ENCODE peak calls at places on chromosome 15, in nine cellular contexts. F, H, S, U, G, R, O, B and Y are unnamed samples.

GRCh38 chr15:60384526-60385127 is 13.2 kb downstream of the ANXA2 start:
- DNase-seq in B (no peak), H (no peak), O (no peak), G (no peak), R (no peak), F (no peak), S (no peak), U (no peak), Y (no peak)

GRCh38 chr15:92226020-92226612 is 167.6 kb upstream of the ST8SIA2 start:
- DNase-seq in R (peak; percentile 2), F (peak; percentile 6), S (no peak), B (no peak), U (peak; percentile 18), G (no peak), O (no peak), H (peak; percentile 1), Y (peak; percentile 43)

GRCh38 chr15:32861741-32862140 is 143.9 kb downstream of the GREM1 start:
- DNase-seq in H (peak; percentile 70), U (peak; percentile 73), F (no peak), B (no peak), S (no peak), R (peak; percentile 61), O (peak; percentile 34), G (peak; percentile 73), Y (peak; percentile 97)

GRCh38 chr15:74262635-74263034 is 26.5 kb downstream of the CCDC33 start:
- DNase-seq in R (no peak), F (no peak), O (no peak), H (no peak), U (no peak), S (no peak), B (peak; percentile 8), G (no peak), Y (no peak)

GRCh38 chr15:94856267-94856854 is 625.0 kb downstream of the MCTP2 start:
- DNase-seq in O (no peak), U (no peak), F (no peak), H (no peak), G (no peak), S (no peak), B (no peak), R (no peak), Y (no peak)

GRCh38 chr15:27486036-27486435 is 515.1 kb downstream of the GABRG3 start:
- DNase-seq in O (no peak), G (no peak), R (no peak), U (no peak), B (no peak), F (no peak), H (no peak), S (no peak), Y (no peak)

GRCh38 chr15:40460404-40460803 is 10.4 kb upstream of the CHST14 start:
- DNase-seq in H (no peak), U (no peak), R (no peak), F (no peak), B (no peak), O (no peak), G (no peak), S (no peak), Y (no peak)

GRCh38 chr15:56972426-56972825 is 54.0 kb downstream of the TCF12 start:
- DNase-seq in U (no peak), F (no peak), S (no peak), B (no peak), R (no peak), H (no peak), O (no peak), G (no peak), Y (no peak)

GRCh38 chr15:51681303-51681963 is at the start of gene SCG3:
- DNase-seq in O (peak; percentile 91), F (peak; percentile 70), G (peak; percentile 65), R (peak; percentile 81), H (peak; percentile 72), B (peak; percentile 63), U (peak; percentile 57), S (no peak), Y (peak; percentile 37)

GRCh38 chr15:48389701-48390143 is 58.5 kb downstream of the DUT start:
- DNase-seq in G (peak; percentile 68), H (peak; percentile 73), F (no peak), O (no peak), U (peak; percentile 88), B (peak; percentile 29), S (no peak), R (peak; percentile 60), Y (peak; percentile 86)

GRCh38 chr15:34217587-34218225 is 7.1 kb upstream of the EMC4 start:
- DNase-seq in H (peak; percentile 51), F (no peak), R (no peak), S (no peak), B (no peak), O (no peak), G (peak; percentile 31), U (peak; percentile 26), Y (peak; percentile 51)

GRCh38 chr15:33126559-33127290 is 67.8 kb downstream of the FMN1 start:
- DNase-seq in B (peak; percentile 97), O (peak; percentile 71), R (peak; percentile 96), H (peak; percentile 95), U (peak; percentile 97), F (peak; percentile 71), S (peak; percentile 95), G (peak; percentile 98), Y (peak; percentile 96)

DNA sequence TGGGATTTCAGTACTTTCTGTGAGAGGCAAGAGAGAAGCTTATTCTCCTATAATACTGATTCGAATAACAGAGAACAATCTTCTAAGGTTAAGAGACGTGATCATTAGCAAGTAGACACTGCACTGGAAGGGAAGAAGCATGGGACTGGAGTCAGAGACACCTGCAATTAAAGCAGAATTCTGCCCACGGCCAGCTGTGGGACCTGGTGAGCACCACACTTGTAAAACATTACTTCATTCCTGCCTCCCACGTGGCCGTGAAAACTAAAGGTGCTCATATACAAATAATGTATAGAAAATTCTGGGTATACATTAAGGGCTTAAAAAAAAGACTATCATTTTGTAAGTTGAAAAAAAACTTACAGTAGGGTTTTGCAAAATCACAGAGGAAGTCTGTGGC is 2.0 kb downstream of the TM2D3 start:
- DNase-seq in O (no peak), U (no peak), S (no peak), R (no peak), F (no peak), B (no peak), H (no peak), G (no peak), Y (no peak)
- H3K4me3 ChIP-seq in O (no peak overlapping the region), U (peak overlapping the region; percentile 93), S (no peak overlapping the region), R (no peak overlapping the region), F (no peak overlapping the region), B (no peak overlapping the region), H (no peak overlapping the region), G (no peak overlapping the region), Y (no peak overlapping the region)

GRCh38 chr15:63188937-63189871 is at the start of gene RAB8B:
- DNase-seq in B (peak; percentile 94), G (peak; percentile 94), U (peak; percentile 94), R (peak; percentile 98), O (peak; percentile 99), S (peak; percentile 90), F (peak; percentile 99), H (peak; percentile 96), Y (peak; percentile 95)
- TF ChIP-seq CTCF in B (no peak), G (no peak), U (no peak), R (no peak), O (no peak), S (no peak), F (no peak), H (no peak), Y (peak; percentile 30)

GRCh38 chr15:42919794-42920280 is 741 bp downstream of the TTBK2 start:
- DNase-seq in R (peak; percentile 38), U (peak; percentile 39), H (peak; percentile 50), G (peak; percentile 25), S (no peak), B (peak; percentile 66), O (peak; percentile 20), F (peak; percentile 24), Y (peak; percentile 42)

GRCh38 chr15:42920281-42921048 is at the start of gene TTBK2:
- DNase-seq in B (peak; percentile 99), G (peak; percentile 99), R (peak; percentile 99), S (peak; percentile 98), F (peak; percentile 97), O (peak; percentile 98), U (peak; percentile 99), H (peak; percentile 99), Y (peak; percentile 99)

GRCh38 chr15:42921049-42921731 is 612 bp upstream of the TTBK2 start:
- DNase-seq in H (peak; percentile 33), G (peak; percentile 8), S (no peak), B (peak; percentile 45), R (peak; percentile 44), F (peak; percentile 26), U (peak; percentile 25), O (peak; percentile 23), Y (peak; percentile 17)

GRCh38 chr15:42918047-42918446 is 2.5 kb downstream of the TTBK2 start:
- DNase-seq in R (no peak), G (no peak), O (no peak), S (no peak), U (no peak), F (no peak), B (no peak), H (no peak), Y (no peak)

DNA sequence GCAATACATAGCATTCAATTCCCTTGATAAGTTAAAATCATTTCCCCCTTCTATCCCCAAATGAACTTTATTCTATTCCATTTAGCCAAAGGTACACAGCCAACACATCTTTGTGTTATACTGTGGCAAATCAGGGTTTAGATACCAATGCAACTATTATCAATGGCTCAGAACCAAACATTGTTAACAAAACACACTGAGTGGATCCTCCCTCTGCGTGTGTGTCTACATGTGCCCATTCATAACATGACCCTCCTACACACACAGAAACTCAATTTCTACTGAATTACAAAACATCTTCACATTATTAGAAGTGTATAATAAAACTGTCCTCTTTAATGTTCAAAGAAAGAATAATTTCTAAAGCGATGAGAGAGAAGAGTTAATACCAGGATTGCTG is 1.3 kb downstream of the TTBK2 start:
- DNase-seq in H (peak; percentile 12), O (no peak), U (peak; percentile 30), B (no peak), S (no peak), F (no peak), R (peak; percentile 16), G (peak; percentile 6), Y (no peak)
- H3K4me3 ChIP-seq in H (peak overlapping the region; percentile 85), O (peak overlapping the region; percentile 56), U (peak overlapping the region; percentile 81), B (peak overlapping the region; percentile 84), S (peak overlapping the region; percentile 76), F (peak overlapping the region; percentile 96), R (peak overlapping the region; percentile 90), G (peak overlapping the region; percentile 97), Y (peak overlapping the region; percentile 72)

DNA sequence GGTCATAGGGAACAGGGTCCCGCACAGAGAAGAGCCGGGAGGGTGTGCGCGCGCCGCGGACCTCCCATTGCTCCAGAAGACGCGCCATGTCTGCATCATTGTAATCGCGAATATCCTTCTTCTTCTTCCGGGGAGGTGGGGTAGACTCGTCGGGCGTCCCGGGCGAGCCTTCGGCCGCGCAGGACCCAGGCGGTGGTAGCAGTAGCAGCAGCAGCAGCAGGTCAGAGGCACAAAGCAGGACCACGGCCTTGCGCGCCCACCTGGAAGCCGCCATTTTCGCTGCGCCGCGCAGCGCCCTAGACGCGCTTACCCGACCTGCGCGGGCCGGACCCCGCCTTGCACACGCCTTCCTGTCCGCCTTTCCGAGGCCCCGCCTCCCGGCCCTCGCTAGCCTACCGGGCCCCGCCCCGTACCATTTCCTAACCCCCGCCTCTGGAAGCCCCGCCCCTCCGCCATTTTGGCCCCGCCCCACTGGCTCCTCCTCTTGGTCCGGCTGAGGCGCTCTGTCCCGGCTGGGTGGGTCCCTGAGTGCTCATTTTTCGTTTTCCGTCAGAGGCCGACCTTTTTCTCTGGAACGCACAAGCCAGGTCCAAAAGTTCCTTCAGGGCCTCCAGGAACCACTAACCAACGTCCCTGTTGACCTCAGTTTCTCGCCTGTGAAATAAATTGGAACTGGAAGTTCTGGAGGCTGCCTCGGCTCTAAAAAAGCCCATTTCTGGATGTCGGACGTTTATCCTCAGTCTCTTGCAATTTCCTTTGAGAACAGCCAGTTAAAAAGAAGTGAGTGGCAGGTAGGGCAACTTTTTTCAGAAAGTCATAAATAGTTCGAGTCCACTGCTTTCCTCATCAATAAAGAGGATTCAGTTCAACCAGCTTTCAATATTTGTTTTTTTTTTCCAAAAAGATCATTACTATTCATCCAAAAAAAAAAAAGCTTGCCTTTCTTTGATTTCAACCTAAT is at the start of gene MESD:
- DNase-seq in S (peak; percentile 81), O (peak; percentile 99), R (peak; percentile 97), F (peak; percentile 98), H (peak; percentile 97), B (peak; percentile 96), U (peak; percentile 95), G (peak; percentile 92), Y (peak; percentile 94)
- TF ChIP-seq CTCF in S (no peak), O (no peak), R (no peak), F (no peak), H (no peak), B (no peak), U (no peak), G (no peak), Y (no peak)